ENCODE peak calls at places on chromosomes 4 and X, in eight cellular contexts. One of them, this sample, is unnamed.

GRCh38 chr4:93764647-93765246 is 63.8 kb upstream of the ATOH1 start:
- DNase-seq in NCI-H1092: peak
- DNase-seq in posterior cingulate gyrus: no peak
- DNase-seq in NCI-H69: peak
- DNase-seq in natural killer cell treated with Interleukin-12 subunit alpha and Interleukin-12 subunit beta and Interleukin-15 and Interleukin-18, amount 100 ng/mL, for 72 hours: no peak
- DNase-seq in activated CD4-positive, alpha-beta T cell treated with anti-CD3 and anti-CD28 coated beads for 48 hours: peak
- DNase-seq in fibroblast of lung: peak
- DNase-seq in activated T-cell treated with anti-CD3 and anti-CD28 coated beads, Interleukin-2, amount 50 U/mL, for 72 hours: peak
- DNase-seq in this sample: peak

GRCh38 chr4:77201343-77201742 is 44.3 kb downstream of the CCNG2 start:
- DNase-seq in natural killer cell treated with Interleukin-12 subunit alpha and Interleukin-12 subunit beta and Interleukin-15 and Interleukin-18, amount 100 ng/mL, for 72 hours: no peak
- DNase-seq in activated T-cell treated with anti-CD3 and anti-CD28 coated beads, Interleukin-2, amount 50 U/mL, for 72 hours: no peak
- DNase-seq in posterior cingulate gyrus: no peak
- DNase-seq in fibroblast of lung: no peak
- DNase-seq in activated CD4-positive, alpha-beta T cell treated with anti-CD3 and anti-CD28 coated beads for 48 hours: no peak
- DNase-seq in NCI-H1092: no peak
- DNase-seq in NCI-H69: no peak
- DNase-seq in this sample: no peak

GRCh38 chr4:125123710-125124109 is 191.0 kb upstream of the FAT4 start:
- DNase-seq in activated CD4-positive, alpha-beta T cell treated with anti-CD3 and anti-CD28 coated beads for 48 hours: no peak
- DNase-seq in NCI-H69: peak
- DNase-seq in activated T-cell treated with anti-CD3 and anti-CD28 coated beads, Interleukin-2, amount 50 U/mL, for 72 hours: no peak
- DNase-seq in natural killer cell treated with Interleukin-12 subunit alpha and Interleukin-12 subunit beta and Interleukin-15 and Interleukin-18, amount 100 ng/mL, for 72 hours: no peak
- DNase-seq in fibroblast of lung: peak
- DNase-seq in NCI-H1092: no peak
- DNase-seq in posterior cingulate gyrus: no peak
- DNase-seq in this sample: no peak

GRCh38 chrX:45852884-45853283 is 652.2 kb upstream of the DIPK2B start:
- DNase-seq in NCI-H1092: no peak
- DNase-seq in natural killer cell treated with Interleukin-12 subunit alpha and Interleukin-12 subunit beta and Interleukin-15 and Interleukin-18, amount 100 ng/mL, for 72 hours: no peak
- DNase-seq in activated T-cell treated with anti-CD3 and anti-CD28 coated beads, Interleukin-2, amount 50 U/mL, for 72 hours: no peak
- DNase-seq in posterior cingulate gyrus: no peak
- DNase-seq in fibroblast of lung: no peak
- DNase-seq in NCI-H69: peak
- DNase-seq in activated CD4-positive, alpha-beta T cell treated with anti-CD3 and anti-CD28 coated beads for 48 hours: no peak
- DNase-seq in this sample: no peak

GRCh38 chr4:145195167-145195952 is 15.0 kb upstream of the OTUD4 start:
- DNase-seq in NCI-H69: no peak
- DNase-seq in activated CD4-positive, alpha-beta T cell treated with anti-CD3 and anti-CD28 coated beads for 48 hours: no peak
- DNase-seq in NCI-H1092: no peak
- DNase-seq in natural killer cell treated with Interleukin-12 subunit alpha and Interleukin-12 subunit beta and Interleukin-15 and Interleukin-18, amount 100 ng/mL, for 72 hours: no peak
- DNase-seq in activated T-cell treated with anti-CD3 and anti-CD28 coated beads, Interleukin-2, amount 50 U/mL, for 72 hours: no peak
- DNase-seq in posterior cingulate gyrus: no peak
- DNase-seq in fibroblast of lung: no peak
- DNase-seq in this sample: no peak

GRCh38 chr4:187606581-187606980 is 389.0 kb upstream of the ZFP42 start:
- DNase-seq in posterior cingulate gyrus: no peak
- DNase-seq in fibroblast of lung: peak
- DNase-seq in natural killer cell treated with Interleukin-12 subunit alpha and Interleukin-12 subunit beta and Interleukin-15 and Interleukin-18, amount 100 ng/mL, for 72 hours: no peak
- DNase-seq in activated T-cell treated with anti-CD3 and anti-CD28 coated beads, Interleukin-2, amount 50 U/mL, for 72 hours: peak
- DNase-seq in NCI-H69: peak
- DNase-seq in activated CD4-positive, alpha-beta T cell treated with anti-CD3 and anti-CD28 coated beads for 48 hours: peak
- DNase-seq in NCI-H1092: no peak
- DNase-seq in this sample: peak

GRCh38 chr4:129092636-129093172 is 635 bp downstream of the SCLT1 start:
- DNase-seq in fibroblast of lung: peak
- DNase-seq in posterior cingulate gyrus: no peak
- DNase-seq in NCI-H1092: no peak
- DNase-seq in activated T-cell treated with anti-CD3 and anti-CD28 coated beads, Interleukin-2, amount 50 U/mL, for 72 hours: no peak
- DNase-seq in natural killer cell treated with Interleukin-12 subunit alpha and Interleukin-12 subunit beta and Interleukin-15 and Interleukin-18, amount 100 ng/mL, for 72 hours: no peak
- DNase-seq in NCI-H69: peak
- DNase-seq in activated CD4-positive, alpha-beta T cell treated with anti-CD3 and anti-CD28 coated beads for 48 hours: no peak
- DNase-seq in this sample: peak

GRCh38 chr4:4734425-4734824 is 125.0 kb upstream of the MSX1 start:
- DNase-seq in activated T-cell treated with anti-CD3 and anti-CD28 coated beads, Interleukin-2, amount 50 U/mL, for 72 hours: no peak
- DNase-seq in NCI-H69: no peak
- DNase-seq in natural killer cell treated with Interleukin-12 subunit alpha and Interleukin-12 subunit beta and Interleukin-15 and Interleukin-18, amount 100 ng/mL, for 72 hours: no peak
- DNase-seq in activated CD4-positive, alpha-beta T cell treated with anti-CD3 and anti-CD28 coated beads for 48 hours: no peak
- DNase-seq in NCI-H1092: no peak
- DNase-seq in posterior cingulate gyrus: peak
- DNase-seq in fibroblast of lung: no peak
- DNase-seq in this sample: no peak

GRCh38 chr4:659851-660250 is 14.2 kb downstream of the ATP5ME start:
- DNase-seq in fibroblast of lung: no peak
- DNase-seq in activated T-cell treated with anti-CD3 and anti-CD28 coated beads, Interleukin-2, amount 50 U/mL, for 72 hours: no peak
- DNase-seq in activated CD4-positive, alpha-beta T cell treated with anti-CD3 and anti-CD28 coated beads for 48 hours: no peak
- DNase-seq in NCI-H69: no peak
- DNase-seq in posterior cingulate gyrus: peak
- DNase-seq in NCI-H1092: no peak
- DNase-seq in natural killer cell treated with Interleukin-12 subunit alpha and Interleukin-12 subunit beta and Interleukin-15 and Interleukin-18, amount 100 ng/mL, for 72 hours: no peak
- DNase-seq in this sample: no peak

GRCh38 chr4:137700751-137701150 is 168.5 kb upstream of the PCDH18 start:
- DNase-seq in activated T-cell treated with anti-CD3 and anti-CD28 coated beads, Interleukin-2, amount 50 U/mL, for 72 hours: no peak
- DNase-seq in activated CD4-positive, alpha-beta T cell treated with anti-CD3 and anti-CD28 coated beads for 48 hours: no peak
- DNase-seq in fibroblast of lung: no peak
- DNase-seq in NCI-H69: no peak
- DNase-seq in natural killer cell treated with Interleukin-12 subunit alpha and Interleukin-12 subunit beta and Interleukin-15 and Interleukin-18, amount 100 ng/mL, for 72 hours: no peak
- DNase-seq in posterior cingulate gyrus: no peak
- DNase-seq in NCI-H1092: no peak
- DNase-seq in this sample: no peak